ENCODE peak calls at places on chromosomes 13 and 19, in ten cellular contexts. U is right cardiac atrium, B is OCI-LY7, C is aorta, J is breast epithelium, X is lung, T is GM23338, Q is epithelial cell of prostate, E is heart right ventricle, Y is coronary artery. D is an unnamed sample.

GRCh38 chr13:42272115-42272756 is at the start of gene AKAP11:
- DNase-seq in U (peak), B (peak), C (peak), J (peak), X (peak), T (peak), Q (no peak), E (peak), Y (no peak), D (peak)

GRCh38 chr13:105031306-105031705 is 1504.2 kb downstream of the EFNB2 start:
- DNase-seq in U (no peak), B (no peak), C (no peak), J (no peak), X (no peak), T (no peak), Q (no peak), E (no peak), Y (no peak), D (no peak)

GRCh38 chr13:25171517-25172302 is at the start of gene AMER2:
- DNase-seq in U (peak), B (no peak), C (peak), J (no peak), X (no peak), T (peak), Q (no peak), E (peak), Y (no peak), D (no peak)

GRCh38 chr13:39100996-39101751 is 62.9 kb downstream of the NHLRC3 start:
- DNase-seq in U (no peak), B (no peak), C (no peak), J (no peak), X (no peak), T (no peak), Q (no peak), E (no peak), Y (no peak), D (no peak)

GRCh38 chr19:30153326-30154210 is 211.5 kb downstream of the URI1 start:
- DNase-seq in U (no peak), B (peak), C (peak), J (no peak), X (no peak), T (no peak), Q (no peak), E (no peak), Y (no peak), D (no peak)

GRCh38 chr13:90623318-90624011 is 724.0 kb upstream of the MIR17HG start:
- DNase-seq in U (no peak), B (no peak), C (no peak), J (no peak), X (no peak), T (no peak), Q (no peak), E (no peak), Y (no peak), D (no peak)

GRCh38 chr13:73849292-73849691 is 284.9 kb downstream of the KLF12 start:
- DNase-seq in U (no peak), B (peak), C (no peak), J (no peak), X (no peak), T (peak), Q (no peak), E (no peak), Y (no peak), D (no peak)

GRCh38 chr13:39818953-39819352 is 163.5 kb downstream of the COG6 start:
- DNase-seq in U (peak), B (no peak), C (no peak), J (no peak), X (no peak), T (no peak), Q (no peak), E (no peak), Y (no peak), D (no peak)

GRCh38 chr13:46571189-46571901 is 18.4 kb downstream of the LRCH1 start:
- DNase-seq in U (no peak), B (no peak), C (no peak), J (no peak), X (no peak), T (no peak), Q (no peak), E (no peak), Y (no peak), D (no peak)

GRCh38 chr19:37095859-37096258 is 17.6 kb downstream of the ZNF420 start:
- DNase-seq in U (no peak), B (no peak), C (no peak), J (no peak), X (no peak), T (no peak), Q (no peak), E (no peak), Y (no peak), D (no peak)

GRCh38 chr13:33228645-33229445 is 56.7 kb downstream of the STARD13 start:
- DNase-seq in U (no peak), B (peak), C (no peak), J (no peak), X (no peak), T (peak), Q (no peak), E (no peak), Y (no peak), D (no peak)

GRCh38 chr19:48837081-48837524 is 812 bp upstream of the HSD17B14 start:
- DNase-seq in U (peak), B (peak), C (peak), J (peak), X (peak), T (peak), Q (no peak), E (peak), Y (peak), D (peak)

GRCh38 chr19:34277244-34277643 is 22.9 kb downstream of the GARRE1 start:
- DNase-seq in U (no peak), B (no peak), C (no peak), J (no peak), X (no peak), T (no peak), Q (no peak), E (no peak), Y (no peak), D (no peak)

GRCh38 chr13:20775961-20776360 is 2.2 kb upstream of the EEF1AKMT1 start:
- DNase-seq in U (no peak), B (no peak), C (no peak), J (no peak), X (no peak), T (peak), Q (no peak), E (no peak), Y (no peak), D (no peak)

DNA sequence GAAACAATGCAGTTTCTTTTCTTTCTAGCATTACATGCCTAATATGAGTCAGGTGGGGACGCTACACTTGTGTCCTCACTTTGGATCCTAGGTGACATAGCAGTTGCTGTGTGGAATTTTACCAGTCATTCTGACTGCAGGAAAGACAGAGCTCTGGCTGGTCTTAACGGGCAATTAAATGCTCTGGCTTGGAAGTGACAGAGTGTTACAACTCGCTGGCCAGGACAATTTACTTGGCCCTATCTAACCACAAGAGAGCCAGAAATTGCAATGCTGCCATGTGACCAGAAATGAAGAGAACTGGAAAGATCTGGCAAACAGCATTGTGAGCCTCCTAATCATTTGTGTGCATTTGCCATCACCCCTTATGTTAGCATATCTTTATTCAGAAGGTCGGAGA is 351.1 kb downstream of the DCT start:
- DNase-seq in U (peak), B (no peak), C (no peak), J (no peak), X (no peak), T (no peak), Q (no peak), E (no peak), Y (no peak), D (no peak)
- H3K27ac ChIP-seq in U (peak), B (no peak), C (no peak), J (no peak), X (peak), T (no peak), Q (no peak), E (no peak), Y (no peak), D (no peak)

DNA sequence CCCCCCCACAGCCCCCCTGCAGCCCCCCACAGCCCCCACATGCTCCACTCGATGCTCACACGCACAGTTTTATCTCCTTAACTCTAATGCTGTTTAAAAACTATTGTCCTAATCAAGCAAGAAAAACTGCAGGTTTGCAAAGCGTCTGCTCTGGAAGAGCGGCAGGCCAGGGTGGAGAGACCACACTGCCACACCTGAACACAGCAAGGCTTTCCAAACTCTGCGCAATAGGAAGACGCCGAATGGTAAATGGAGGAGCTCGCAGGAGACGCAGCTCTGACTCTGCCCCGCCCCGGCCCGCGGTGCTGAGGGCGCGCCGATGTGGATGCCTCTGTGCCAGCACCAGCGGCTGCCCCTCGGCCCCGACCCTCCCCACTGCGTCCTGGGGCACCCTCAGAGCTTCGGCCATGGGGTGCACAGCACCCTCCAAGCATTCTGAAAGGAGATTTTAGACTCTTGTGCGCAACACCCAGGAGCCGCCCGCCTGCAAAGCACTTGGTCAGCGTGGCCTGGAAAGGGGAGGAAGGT is 32.4 kb downstream of the RASA3 start:
- DNase-seq in U (no peak), B (peak), C (no peak), J (no peak), X (no peak), T (peak), Q (no peak), E (peak), Y (no peak), D (no peak)
- H3K27ac ChIP-seq in U (peak), B (no peak), C (no peak), J (peak), X (no peak), T (no peak), Q (no peak), E (no peak), Y (peak), D (no peak)

GRCh38 chr19:15297416-15298224 is 34.7 kb downstream of the BRD4 start:
- DNase-seq in U (no peak), B (peak), C (no peak), J (no peak), X (no peak), T (peak), Q (no peak), E (no peak), Y (no peak), D (peak)
- H3K27ac ChIP-seq in U (no peak), B (peak), C (no peak), J (peak), X (no peak), T (peak), Q (peak), E (no peak), Y (peak), D (no peak)

GRCh38 chr19:15776991-15777787 is 10.3 kb upstream of the OR10H5 start:
- DNase-seq in U (no peak), B (no peak), C (no peak), J (no peak), X (no peak), T (no peak), Q (no peak), E (no peak), Y (no peak), D (no peak)

GRCh38 chr19:15782211-15782610 is 5.2 kb upstream of the OR10H5 start:
- DNase-seq in U (no peak), B (no peak), C (no peak), J (no peak), X (no peak), T (no peak), Q (no peak), E (no peak), Y (no peak), D (no peak)

GRCh38 chr19:15781659-15782058 is 5.8 kb upstream of the OR10H5 start:
- DNase-seq in U (no peak), B (no peak), C (no peak), J (no peak), X (no peak), T (no peak), Q (no peak), E (no peak), Y (no peak), D (no peak)

GRCh38 chr19:15780595-15781418 is 6.7 kb upstream of the OR10H5 start:
- DNase-seq in U (peak), B (no peak), C (no peak), J (peak), X (no peak), T (no peak), Q (no peak), E (no peak), Y (no peak), D (no peak)

GRCh38 chr19:15779756-15780476 is 7.5 kb upstream of the OR10H5 start:
- DNase-seq in U (peak), B (no peak), C (peak), J (peak), X (peak), T (no peak), Q (no peak), E (peak), Y (peak), D (no peak)
- H3K27ac ChIP-seq in U (peak), B (no peak), C (no peak), J (peak), X (no peak), T (no peak), Q (no peak), E (peak), Y (peak), D (no peak)

DNA sequence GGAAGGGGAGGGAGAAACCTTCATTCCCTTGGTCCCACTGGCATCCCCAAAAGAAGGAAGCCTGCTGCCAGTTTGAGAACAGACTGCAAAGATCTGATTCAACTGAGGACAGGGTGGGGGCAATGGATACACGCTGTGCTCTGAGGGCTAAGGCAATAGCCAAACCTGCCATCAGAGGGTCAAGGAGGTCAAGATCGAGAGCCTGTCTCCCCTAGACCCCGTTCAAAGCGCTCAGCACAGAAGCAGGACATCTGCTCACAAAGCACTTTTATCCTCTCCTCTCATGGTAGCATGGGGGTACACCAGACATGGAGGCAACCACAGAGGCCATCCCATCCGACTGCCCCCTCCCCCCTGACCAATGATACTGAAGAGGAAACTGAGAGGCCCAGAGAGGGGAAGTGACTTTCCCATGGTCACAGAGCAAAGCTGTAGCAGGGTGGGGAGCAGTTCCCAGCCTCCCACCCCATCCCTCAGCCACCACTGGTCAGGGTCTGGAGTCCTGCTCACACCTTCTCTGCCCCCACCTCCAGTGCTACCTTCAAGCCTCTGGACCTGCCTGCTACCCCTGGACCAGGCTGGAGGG is 11.1 kb downstream of the POU2F2 start:
- DNase-seq in U (no peak), B (no peak), C (no peak), J (no peak), X (no peak), T (no peak), Q (no peak), E (no peak), Y (no peak), D (no peak)
- H3K27ac ChIP-seq in U (no peak), B (peak), C (no peak), J (no peak), X (no peak), T (no peak), Q (peak), E (no peak), Y (peak), D (peak)

GRCh38 chr19:56594783-56595547 is at the start of gene ZNF71:
- DNase-seq in U (peak), B (peak), C (peak), J (peak), X (peak), T (peak), Q (peak), E (peak), Y (peak), D (peak)

GRCh38 chr19:56595548-56595899 is 422 bp downstream of the ZNF71 start:
- DNase-seq in U (no peak), B (no peak), C (no peak), J (no peak), X (no peak), T (no peak), Q (no peak), E (no peak), Y (no peak), D (no peak)

GRCh38 chr19:56594446-56594782 is 688 bp upstream of the ZNF71 start:
- DNase-seq in U (no peak), B (no peak), C (no peak), J (no peak), X (no peak), T (no peak), Q (no peak), E (no peak), Y (no peak), D (no peak)

GRCh38 chr19:56596676-56597075 is 1.6 kb downstream of the ZNF71 start:
- DNase-seq in U (no peak), B (no peak), C (no peak), J (no peak), X (no peak), T (no peak), Q (no peak), E (no peak), Y (no peak), D (no peak)

DNA sequence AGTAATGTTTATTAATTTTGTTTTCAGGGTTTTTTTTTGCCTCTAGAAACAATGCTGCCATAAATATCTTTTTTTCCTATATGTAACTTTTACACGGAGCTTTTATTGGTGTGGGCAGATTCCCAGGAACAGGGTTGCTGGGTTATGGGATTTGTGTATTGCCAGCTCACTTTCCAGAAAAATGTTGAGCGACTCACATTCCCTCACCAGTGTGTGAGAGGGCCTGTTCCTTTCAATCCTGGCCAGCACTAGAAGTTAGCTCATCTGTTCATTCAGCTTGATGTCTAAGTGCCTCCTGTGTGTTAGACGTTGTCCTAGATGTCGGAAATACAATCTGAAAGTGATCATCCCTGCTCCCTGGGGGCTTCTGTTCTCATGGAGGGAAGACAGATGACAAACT is 2.6 kb downstream of the ZNF71 start:
- DNase-seq in U (no peak), B (no peak), C (no peak), J (no peak), X (no peak), T (no peak), Q (no peak), E (no peak), Y (no peak), D (no peak)
- H3K27ac ChIP-seq in U (no peak), B (no peak), C (no peak), J (no peak), X (no peak), T (no peak), Q (no peak), E (no peak), Y (no peak), D (no peak)

DNA sequence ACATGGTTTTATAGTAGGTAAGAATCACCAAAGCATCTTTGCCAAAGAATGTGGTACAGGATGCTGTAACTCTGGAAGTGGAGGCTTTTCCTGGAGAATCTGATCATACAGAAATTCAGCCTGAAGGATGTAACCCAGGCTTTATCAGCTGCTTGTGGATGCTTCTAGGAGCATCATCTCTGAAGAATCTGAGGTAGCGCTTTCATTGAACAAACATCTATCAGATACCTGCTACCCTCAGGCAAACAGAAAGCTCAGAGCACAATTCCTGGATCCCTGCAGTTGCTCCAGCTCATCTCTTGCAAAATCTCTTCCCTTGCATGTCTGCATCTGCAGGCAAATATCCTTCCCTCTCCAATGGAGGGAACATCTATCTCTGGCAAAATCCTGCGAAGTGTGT is 9.3 kb downstream of the FAM124A start:
- DNase-seq in U (no peak), B (no peak), C (no peak), J (no peak), X (no peak), T (no peak), Q (no peak), E (no peak), Y (no peak), D (no peak)
- H3K27ac ChIP-seq in U (no peak), B (no peak), C (no peak), J (no peak), X (no peak), T (no peak), Q (no peak), E (peak), Y (no peak), D (peak)

GRCh38 chr19:18735752-18736151 is 52.3 kb downstream of the CRTC1 start:
- DNase-seq in U (no peak), B (no peak), C (no peak), J (no peak), X (no peak), T (no peak), Q (no peak), E (no peak), Y (no peak), D (no peak)
- H3K27ac ChIP-seq in U (no peak), B (no peak), C (no peak), J (no peak), X (no peak), T (no peak), Q (no peak), E (no peak), Y (no peak), D (no peak)